ENCODE peak calls at places on chromosome 13, in four cellular contexts. One of them, this sample, is unnamed.

GRCh38 chr13:104491951-104492350 is 1425.7 kb upstream of the SLC10A2 start:
- DNase-seq in K562: no peak
- DNase-seq in GM23338: no peak
- DNase-seq in endothelial cell of umbilical vein: no peak
- DNase-seq in this sample: no peak

GRCh38 chr13:23695711-23696512 is 125.7 kb downstream of the TNFRSF19 start:
- DNase-seq in K562: no peak
- DNase-seq in GM23338: peak
- DNase-seq in endothelial cell of umbilical vein: no peak
- DNase-seq in this sample: peak

GRCh38 chr13:25037057-25037813 is 58.7 kb upstream of the PABPC3 start:
- DNase-seq in K562: peak
- DNase-seq in GM23338: peak
- DNase-seq in endothelial cell of umbilical vein: peak
- DNase-seq in this sample: no peak

GRCh38 chr13:91576590-91576989 is 178.2 kb downstream of the GPC5 start:
- DNase-seq in K562: peak
- DNase-seq in GM23338: peak
- DNase-seq in endothelial cell of umbilical vein: no peak
- DNase-seq in this sample: no peak

GRCh38 chr13:34678154-34678553 is 263.9 kb upstream of the NBEA start:
- DNase-seq in K562: no peak
- DNase-seq in GM23338: no peak
- DNase-seq in endothelial cell of umbilical vein: peak
- DNase-seq in this sample: no peak

GRCh38 chr13:42225051-42225450 is 46.9 kb upstream of the AKAP11 start:
- DNase-seq in K562: no peak
- DNase-seq in GM23338: no peak
- DNase-seq in endothelial cell of umbilical vein: no peak
- DNase-seq in this sample: no peak

GRCh38 chr13:110965038-110965754 is 50.3 kb upstream of the ANKRD10 start:
- DNase-seq in K562: peak
- DNase-seq in GM23338: no peak
- DNase-seq in endothelial cell of umbilical vein: peak
- DNase-seq in this sample: no peak

GRCh38 chr13:114019367-114019766 is 45.5 kb upstream of the C13orf46 start:
- DNase-seq in K562: peak
- DNase-seq in GM23338: peak
- DNase-seq in endothelial cell of umbilical vein: no peak
- DNase-seq in this sample: no peak

GRCh38 chr13:110409581-110409992 is 102.5 kb downstream of the COL4A2 start:
- DNase-seq in K562: no peak
- DNase-seq in GM23338: no peak
- DNase-seq in endothelial cell of umbilical vein: peak
- DNase-seq in this sample: no peak

GRCh38 chr13:79812070-79812850 is 331.3 kb downstream of the NDFIP2 start:
- DNase-seq in K562: no peak
- DNase-seq in GM23338: no peak
- DNase-seq in endothelial cell of umbilical vein: no peak
- DNase-seq in this sample: no peak

GRCh38 chr13:96575423-96576320 is 418.6 kb downstream of the OXGR1 start:
- DNase-seq in K562: no peak
- DNase-seq in GM23338: no peak
- DNase-seq in endothelial cell of umbilical vein: no peak
- DNase-seq in this sample: no peak

GRCh38 chr13:76886005-76886291 is 257 bp downstream of the KCTD12 start:
- DNase-seq in K562: no peak
- DNase-seq in GM23338: no peak
- DNase-seq in endothelial cell of umbilical vein: no peak
- DNase-seq in this sample: no peak

GRCh38 chr13:111990362-111990761 is 76.6 kb upstream of the SOX1 start:
- DNase-seq in K562: no peak
- DNase-seq in GM23338: no peak
- DNase-seq in endothelial cell of umbilical vein: no peak
- DNase-seq in this sample: no peak

GRCh38 chr13:110454227-110454859 is 107.2 kb downstream of the RAB20 start:
- DNase-seq in K562: no peak
- DNase-seq in GM23338: no peak
- DNase-seq in endothelial cell of umbilical vein: no peak
- DNase-seq in this sample: no peak

GRCh38 chr13:110643324-110643723 is 28.0 kb downstream of the NAXD start:
- DNase-seq in K562: no peak
- DNase-seq in GM23338: no peak
- DNase-seq in endothelial cell of umbilical vein: no peak
- DNase-seq in this sample: no peak

GRCh38 chr13:111396457-111396856 is 76.0 kb downstream of the TEX29 start:
- DNase-seq in K562: no peak
- DNase-seq in GM23338: no peak
- DNase-seq in endothelial cell of umbilical vein: no peak
- DNase-seq in this sample: no peak

GRCh38 chr13:51222510-51223283 is 499 bp downstream of the FAM124A start:
- DNase-seq in K562: no peak
- DNase-seq in GM23338: peak
- DNase-seq in endothelial cell of umbilical vein: peak
- DNase-seq in this sample: no peak

GRCh38 chr13:100440756-100441421 is 147.7 kb downstream of the GGACT start:
- DNase-seq in K562: no peak
- DNase-seq in GM23338: no peak
- DNase-seq in endothelial cell of umbilical vein: peak
- DNase-seq in this sample: no peak

GRCh38 chr13:113514844-113515243 is 24.3 kb upstream of the DCUN1D2 start:
- DNase-seq in K562: no peak
- DNase-seq in GM23338: no peak
- DNase-seq in endothelial cell of umbilical vein: no peak
- DNase-seq in this sample: no peak

GRCh38 chr13:108322206-108322824 is 52.8 kb downstream of the TNFSF13B start:
- DNase-seq in K562: peak
- DNase-seq in GM23338: peak
- DNase-seq in endothelial cell of umbilical vein: peak
- DNase-seq in this sample: peak

GRCh38 chr13:100175803-100176182 is 86.9 kb downstream of the PCCA start:
- DNase-seq in K562: no peak
- DNase-seq in GM23338: no peak
- DNase-seq in endothelial cell of umbilical vein: no peak
- DNase-seq in this sample: no peak

GRCh38 chr13:79222427-79223205 is 183.4 kb downstream of the RBM26 start:
- DNase-seq in K562: no peak
- DNase-seq in GM23338: no peak
- DNase-seq in endothelial cell of umbilical vein: no peak
- DNase-seq in this sample: no peak

GRCh38 chr13:94454906-94455305 is 24.6 kb downstream of the DCT start:
- DNase-seq in K562: no peak
- DNase-seq in GM23338: no peak
- DNase-seq in endothelial cell of umbilical vein: no peak
- DNase-seq in this sample: no peak

GRCh38 chr13:44197791-44198770 is 175.5 kb upstream of the SERP2 start:
- DNase-seq in K562: no peak
- DNase-seq in GM23338: no peak
- DNase-seq in endothelial cell of umbilical vein: no peak
- DNase-seq in this sample: peak

GRCh38 chr13:76942363-76942762 is 5.9 kb upstream of the ACOD1 start:
- DNase-seq in K562: no peak
- DNase-seq in GM23338: no peak
- DNase-seq in endothelial cell of umbilical vein: no peak
- DNase-seq in this sample: no peak

GRCh38 chr13:33251131-33251629 is 34.4 kb downstream of the STARD13 start:
- DNase-seq in K562: no peak
- DNase-seq in GM23338: no peak
- DNase-seq in endothelial cell of umbilical vein: peak
- DNase-seq in this sample: peak

GRCh38 chr13:114143806-114144605 is 11.6 kb upstream of the RASA3 start:
- DNase-seq in K562: peak
- DNase-seq in GM23338: peak
- DNase-seq in endothelial cell of umbilical vein: no peak
- DNase-seq in this sample: no peak

GRCh38 chr13:39129253-39129652 is 91.0 kb downstream of the NHLRC3 start:
- DNase-seq in K562: no peak
- DNase-seq in GM23338: no peak
- DNase-seq in endothelial cell of umbilical vein: no peak
- DNase-seq in this sample: no peak

GRCh38 chr13:30844548-30845296 is 61.3 kb upstream of the MEDAG start:
- DNase-seq in K562: no peak
- DNase-seq in GM23338: no peak
- DNase-seq in endothelial cell of umbilical vein: no peak
- DNase-seq in this sample: no peak
- TF ChIP-seq POLR2AphosphoS5 in K562: no peak
- TF ChIP-seq POLR2AphosphoS5 in GM23338: no peak
- TF ChIP-seq POLR2AphosphoS5 in endothelial cell of umbilical vein: no peak
- TF ChIP-seq POLR2AphosphoS5 in this sample: no peak

GRCh38 chr13:75195479-75196111 is 286.4 kb downstream of the TBC1D4 start:
- DNase-seq in K562: no peak
- DNase-seq in GM23338: peak
- DNase-seq in endothelial cell of umbilical vein: no peak
- DNase-seq in this sample: no peak
- TF ChIP-seq POLR2AphosphoS5 in K562: no peak
- TF ChIP-seq POLR2AphosphoS5 in GM23338: no peak
- TF ChIP-seq POLR2AphosphoS5 in endothelial cell of umbilical vein: no peak
- TF ChIP-seq POLR2AphosphoS5 in this sample: no peak

DNA sequence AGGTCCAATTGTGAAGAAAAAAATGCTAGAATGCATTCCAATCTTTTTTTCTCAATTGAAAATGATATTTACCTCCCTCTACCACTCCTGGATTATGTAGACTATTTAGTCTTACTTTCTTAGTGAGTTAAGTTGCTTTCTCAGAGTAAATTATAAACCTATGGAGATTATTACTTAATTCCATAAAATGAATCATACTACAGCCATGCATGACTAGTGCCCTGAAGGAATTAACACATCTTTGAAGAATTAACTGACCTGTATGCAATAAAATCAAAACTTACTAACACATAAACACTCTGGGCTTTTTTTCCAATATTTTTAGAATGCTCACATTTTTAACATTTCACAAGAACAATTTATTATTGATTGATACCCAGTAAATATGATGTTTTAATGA is 379.4 kb upstream of the DACH1 start:
- DNase-seq in K562: no peak
- DNase-seq in GM23338: no peak
- DNase-seq in endothelial cell of umbilical vein: no peak
- DNase-seq in this sample: no peak
- TF ChIP-seq POLR2AphosphoS5 in K562: no peak
- TF ChIP-seq POLR2AphosphoS5 in GM23338: no peak
- TF ChIP-seq POLR2AphosphoS5 in endothelial cell of umbilical vein: no peak
- TF ChIP-seq POLR2AphosphoS5 in this sample: no peak

GRCh38 chr13:103431880-103432279 is 365.7 kb upstream of the SLC10A2 start:
- DNase-seq in K562: no peak
- DNase-seq in GM23338: no peak
- DNase-seq in endothelial cell of umbilical vein: no peak
- DNase-seq in this sample: no peak
- TF ChIP-seq POLR2AphosphoS5 in K562: no peak
- TF ChIP-seq POLR2AphosphoS5 in GM23338: no peak
- TF ChIP-seq POLR2AphosphoS5 in endothelial cell of umbilical vein: no peak
- TF ChIP-seq POLR2AphosphoS5 in this sample: no peak

DNA sequence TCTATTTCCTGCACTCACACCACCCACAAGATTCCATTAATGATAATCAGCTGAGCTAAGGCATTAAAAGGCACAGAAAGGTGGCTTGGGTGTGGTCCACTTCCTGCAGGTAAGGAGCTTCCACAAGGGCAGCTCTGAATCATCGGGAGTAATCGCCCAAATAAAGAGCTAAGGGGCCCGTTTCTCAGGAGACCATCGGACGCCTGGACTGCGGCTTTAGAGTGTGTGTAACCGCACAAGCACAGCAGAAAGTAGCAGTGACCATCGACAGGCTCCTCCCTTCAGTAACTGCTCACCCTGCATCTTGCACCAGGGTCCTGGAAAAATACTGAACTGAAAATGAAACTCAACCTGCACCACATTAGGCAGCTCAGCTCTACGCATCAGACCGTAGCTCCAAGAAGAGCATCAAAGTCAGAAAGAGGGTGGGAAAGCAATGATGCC is 6.0 kb downstream of the STK24 start:
- DNase-seq in K562: peak
- DNase-seq in GM23338: no peak
- DNase-seq in endothelial cell of umbilical vein: peak
- DNase-seq in this sample: peak
- TF ChIP-seq POLR2AphosphoS5 in K562: no peak
- TF ChIP-seq POLR2AphosphoS5 in GM23338: no peak
- TF ChIP-seq POLR2AphosphoS5 in endothelial cell of umbilical vein: no peak
- TF ChIP-seq POLR2AphosphoS5 in this sample: no peak

DNA sequence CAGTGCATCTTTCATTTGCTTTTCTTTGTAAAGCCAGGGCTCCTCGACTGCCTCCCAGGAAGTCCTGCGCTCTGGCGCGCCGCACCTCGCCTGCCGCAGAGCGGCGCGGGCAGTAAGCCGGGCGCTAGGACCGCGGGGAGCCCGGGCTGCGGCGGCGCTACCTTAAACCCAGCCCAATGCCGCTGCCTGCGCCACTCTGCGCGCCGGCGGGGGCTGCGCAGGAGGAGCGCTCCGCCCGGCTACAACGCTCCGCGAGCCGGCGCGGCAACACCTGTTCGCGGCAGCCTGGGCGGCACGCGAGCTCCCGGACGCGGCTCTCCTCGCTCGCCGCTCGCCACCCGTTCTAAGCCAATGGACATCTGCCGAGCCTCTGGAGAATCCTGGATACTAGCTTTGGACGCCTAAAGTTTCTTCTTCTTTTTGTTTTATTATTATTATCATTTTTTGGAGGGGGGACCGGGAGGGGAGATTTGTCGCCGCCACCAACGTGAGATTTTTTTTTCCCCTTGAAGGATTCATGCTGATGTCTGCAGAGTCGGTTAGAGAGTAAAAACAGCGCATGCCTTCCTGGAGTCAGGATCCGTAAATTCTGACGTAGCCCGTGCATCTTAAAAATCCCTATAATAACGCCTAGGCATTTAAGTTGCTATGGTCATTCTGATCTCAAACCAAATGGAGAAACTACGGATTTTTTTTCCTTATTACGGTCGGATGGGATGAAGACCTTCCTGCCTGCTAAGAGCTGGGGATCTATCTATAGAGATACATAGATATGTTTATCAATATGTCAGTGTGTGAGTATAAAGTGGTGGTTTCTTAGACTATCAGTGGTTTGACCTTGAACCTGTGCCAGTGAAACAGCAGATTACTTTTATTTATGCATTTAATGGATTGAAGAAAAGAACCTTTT is at the start of gene FGF9:
- DNase-seq in K562: peak
- DNase-seq in GM23338: peak
- DNase-seq in endothelial cell of umbilical vein: peak
- DNase-seq in this sample: peak
- TF ChIP-seq POLR2AphosphoS5 in K562: no peak
- TF ChIP-seq POLR2AphosphoS5 in GM23338: no peak
- TF ChIP-seq POLR2AphosphoS5 in endothelial cell of umbilical vein: no peak
- TF ChIP-seq POLR2AphosphoS5 in this sample: no peak

GRCh38 chr13:61414686-61415664 is 674 bp downstream of the PCDH20 start:
- DNase-seq in K562: no peak
- DNase-seq in GM23338: peak
- DNase-seq in endothelial cell of umbilical vein: peak
- DNase-seq in this sample: no peak
- TF ChIP-seq POLR2AphosphoS5 in K562: no peak
- TF ChIP-seq POLR2AphosphoS5 in GM23338: peak
- TF ChIP-seq POLR2AphosphoS5 in endothelial cell of umbilical vein: no peak
- TF ChIP-seq POLR2AphosphoS5 in this sample: no peak

GRCh38 chr13:99086149-99086868 is 108.4 kb upstream of the DOCK9 start:
- DNase-seq in K562: peak
- DNase-seq in GM23338: peak
- DNase-seq in endothelial cell of umbilical vein: peak
- DNase-seq in this sample: peak
- TF ChIP-seq POLR2AphosphoS5 in K562: no peak
- TF ChIP-seq POLR2AphosphoS5 in GM23338: peak
- TF ChIP-seq POLR2AphosphoS5 in endothelial cell of umbilical vein: peak
- TF ChIP-seq POLR2AphosphoS5 in this sample: no peak

This sample was measured in GM12892.